ENCODE peak calls at places on chromosomes 4 and X, in eight cellular contexts. X, K, B, V, J, E, A and L are unnamed samples.

GRCh38 chr4:178086324-178086723 is 644.1 kb upstream of the AGA start:
- DNase-seq in X (no peak), K (peak; percentile 3), B (peak; percentile 73), V (no peak), J (no peak), E (no peak), A (peak; percentile 10), L (no peak)

GRCh38 chr4:153137677-153138630 is 66.3 kb upstream of the TRIM2 start:
- DNase-seq in X (peak; percentile 16), K (no peak), B (no peak), V (no peak), J (no peak), E (no peak), A (no peak), L (no peak)

GRCh38 chrX:41737065-41737464 is 13.1 kb downstream of the GPR82 start:
- DNase-seq in X (no peak), K (no peak), B (no peak), V (no peak), J (no peak), E (no peak), A (no peak), L (no peak)

GRCh38 chr4:86558799-86559198 is 35.3 kb upstream of the PTPN13 start:
- DNase-seq in X (no peak), K (no peak), B (peak; percentile 65), V (peak; percentile 17), J (no peak), E (no peak), A (peak; percentile 85), L (no peak)

GRCh38 chrX:10633722-10634121 is 13.3 kb upstream of the MID1 start:
- DNase-seq in X (peak; percentile 26), K (peak; percentile 86), B (peak; percentile 59), V (peak; percentile 92), J (no peak), E (no peak), A (peak; percentile 88), L (no peak)

GRCh38 chrX:107731831-107732502 is 43.6 kb downstream of the TSC22D3 start:
- DNase-seq in X (peak; percentile 4), K (peak; percentile 75), B (peak; percentile 88), V (peak; percentile 85), J (peak; percentile 89), E (peak; percentile 52), A (peak; percentile 92), L (peak; percentile 31)

GRCh38 chrX:44953734-44954502 is 80.9 kb downstream of the KDM6A start:
- DNase-seq in X (no peak), K (no peak), B (peak; percentile 8), V (no peak), J (no peak), E (no peak), A (no peak), L (no peak)

GRCh38 chr4:88599298-88599697 is 7.0 kb downstream of the HERC3 start:
- DNase-seq in X (no peak), K (no peak), B (no peak), V (peak; percentile 51), J (no peak), E (no peak), A (no peak), L (no peak)

GRCh38 chrX:68421651-68422050 is 11.6 kb downstream of the OPHN1 start:
- DNase-seq in X (no peak), K (no peak), B (no peak), V (no peak), J (no peak), E (no peak), A (no peak), L (no peak)

GRCh38 chr4:158538176-158538575 is 16.5 kb downstream of the RXFP1 start:
- DNase-seq in X (no peak), K (peak; percentile 39), B (no peak), V (peak; percentile 19), J (no peak), E (no peak), A (no peak), L (peak; percentile 81)

GRCh38 chr4:7971881-7972500 is 32.3 kb upstream of the AFAP1 start:
- DNase-seq in X (no peak), K (peak; percentile 60), B (no peak), V (no peak), J (no peak), E (no peak), A (peak; percentile 36), L (no peak)

GRCh38 chr4:186689476-186689875 is 34.2 kb downstream of the FAT1 start:
- DNase-seq in X (no peak), K (no peak), B (peak; percentile 4), V (no peak), J (no peak), E (no peak), A (no peak), L (no peak)

GRCh38 chr4:187167126-187167525 is 443.5 kb upstream of the FAT1 start:
- DNase-seq in X (no peak), K (peak; percentile 4), B (no peak), V (no peak), J (no peak), E (no peak), A (no peak), L (no peak)

GRCh38 chr4:81786063-81786763 is 314.5 kb upstream of the RASGEF1B start:
- DNase-seq in X (peak; percentile 35), K (peak; percentile 1), B (peak; percentile 80), V (peak; percentile 8), J (no peak), E (no peak), A (peak; percentile 40), L (no peak)

GRCh38 chr4:47002593-47002992 is 9.2 kb upstream of the GABRA4 start:
- DNase-seq in X (peak; percentile 0), K (no peak), B (no peak), V (peak; percentile 41), J (no peak), E (no peak), A (peak; percentile 25), L (no peak)

GRCh38 chr4:127124919-127125318 is 507.8 kb upstream of the INTU start:
- DNase-seq in X (peak; percentile 2), K (no peak), B (peak; percentile 29), V (peak; percentile 36), J (no peak), E (no peak), A (peak; percentile 16), L (no peak)

GRCh38 chr4:111960241-111960667 is 185.0 kb upstream of the FAM241A start:
- DNase-seq in X (no peak), K (peak; percentile 9), B (no peak), V (peak; percentile 19), J (no peak), E (no peak), A (peak; percentile 49), L (no peak)

GRCh38 chr4:6250235-6250983 is 19.2 kb upstream of the WFS1 start:
- DNase-seq in X (peak; percentile 63), K (peak; percentile 38), B (peak; percentile 71), V (peak; percentile 65), J (no peak), E (no peak), A (peak; percentile 74), L (no peak)

GRCh38 chr4:176755624-176756023 is 37.1 kb downstream of the VEGFC start:
- DNase-seq in X (no peak), K (no peak), B (no peak), V (no peak), J (no peak), E (no peak), A (no peak), L (no peak)

GRCh38 chr4:101346312-101346561 is 1.1 kb downstream of the PPP3CA start:
- DNase-seq in X (peak; percentile 22), K (no peak), B (no peak), V (no peak), J (no peak), E (peak; percentile 55), A (no peak), L (no peak)

GRCh38 chr4:96170198-96170597 is 330.3 kb downstream of the PDHA2 start:
- DNase-seq in X (no peak), K (peak; percentile 34), B (no peak), V (no peak), J (no peak), E (no peak), A (no peak), L (peak; percentile 78)

GRCh38 chrX:57367649-57368048 is 81.1 kb downstream of the FAAH2 start:
- DNase-seq in X (no peak), K (no peak), B (no peak), V (no peak), J (no peak), E (peak; percentile 9), A (peak; percentile 5), L (no peak)

GRCh38 chrX:72479324-72480274 is 93.0 kb downstream of the HDAC8 start:
- DNase-seq in X (no peak), K (no peak), B (peak; percentile 73), V (no peak), J (no peak), E (no peak), A (no peak), L (no peak)

GRCh38 chr4:145525291-145525740 is 43.7 kb downstream of the SMAD1 start:
- DNase-seq in X (no peak), K (no peak), B (peak; percentile 4), V (peak; percentile 5), J (no peak), E (no peak), A (no peak), L (no peak)

GRCh38 chr4:155787113-155787710 is 28.4 kb downstream of the GUCY1B1 start:
- DNase-seq in X (peak; percentile 12), K (peak; percentile 9), B (peak; percentile 25), V (peak; percentile 71), J (no peak), E (no peak), A (peak; percentile 73), L (no peak)

GRCh38 chr4:137510866-137511265 is 21.4 kb downstream of the PCDH18 start:
- DNase-seq in X (peak; percentile 33), K (peak; percentile 58), B (peak; percentile 86), V (peak; percentile 94), J (no peak), E (no peak), A (peak; percentile 84), L (no peak)

GRCh38 chr4:140675599-140676231 is 80.5 kb downstream of the TBC1D9 start:
- DNase-seq in X (no peak), K (peak; percentile 3), B (no peak), V (no peak), J (no peak), E (no peak), A (peak; percentile 30), L (no peak)

GRCh38 chr4:113758361-113758760 is 3.2 kb downstream of the CAMK2D start:
- DNase-seq in X (no peak), K (no peak), B (no peak), V (peak; percentile 51), J (no peak), E (no peak), A (no peak), L (no peak)

GRCh38 chrX:44871114-44871645 is 1.8 kb upstream of the KDM6A start:
- DNase-seq in X (no peak), K (no peak), B (no peak), V (no peak), J (peak; percentile 33), E (no peak), A (no peak), L (peak; percentile 80)

GRCh38 chr4:40369437-40370278 is 34.5 kb downstream of the CHRNA9 start:
- DNase-seq in X (no peak), K (no peak), B (no peak), V (no peak), J (no peak), E (no peak), A (no peak), L (no peak)

GRCh38 chr4:39467470-39467869 is 8.6 kb downstream of the LIAS start:
- DNase-seq in X (no peak), K (no peak), B (no peak), V (no peak), J (no peak), E (no peak), A (no peak), L (no peak)